ENCODE peak calls at places on chromosome 13, in four cellular contexts. W is psoas muscle, P is neural progenitor cell, M is sigmoid colon. N is an unnamed sample. For H3K4me1, the result is how much of the 10 kb centered on the place peaks cover.

GRCh38 chr13:59837101-59837500 is 326.6 kb downstream of the DIAPH3 start:
- DNase-seq in W (no peak), P (no peak), M (no peak), N (peak)

GRCh38 chr13:26442541-26442940 is 114.9 kb upstream of the WASF3 start:
- DNase-seq in P (no peak), W (no peak), M (no peak), N (no peak)

GRCh38 chr13:30676672-30677071 is 58.7 kb upstream of the ALOX5AP start:
- DNase-seq in W (no peak), P (no peak), M (no peak), N (no peak)

GRCh38 chr13:52677823-52678222 is 25.2 kb downstream of the SUGT1 start:
- DNase-seq in W (no peak), M (no peak), P (no peak), N (no peak)

GRCh38 chr13:28805193-28805819 is 14.8 kb upstream of the MTUS2 start:
- DNase-seq in M (no peak), W (no peak), P (peak), N (no peak)

GRCh38 chr13:99237981-99238662 is 20.1 kb downstream of the GPR18 start:
- DNase-seq in M (no peak), W (no peak), P (no peak), N (no peak)

GRCh38 chr13:25281193-25281936 is 5.9 kb downstream of the MTMR6 start:
- DNase-seq in P (no peak), W (no peak), M (no peak), N (no peak)

GRCh38 chr13:98918771-98919170 is 59.1 kb downstream of the DOCK9 start:
- DNase-seq in P (no peak), W (no peak), M (no peak), N (no peak)

GRCh38 chr13:94481966-94482365 is 2.5 kb upstream of the DCT start:
- DNase-seq in M (no peak), W (peak), P (no peak), N (no peak)

GRCh38 chr13:20426766-20427448 is 98.8 kb downstream of the CRYL1 start:
- DNase-seq in M (no peak), P (no peak), W (no peak), N (no peak)

GRCh38 chr13:52128714-52129700 is at the start of gene NEK5:
- DNase-seq in M (peak), P (peak), W (peak), N (peak)

GRCh38 chr13:66071018-66071417 is 1159.1 kb downstream of the PCDH9 start:
- DNase-seq in P (no peak), M (no peak), W (no peak), N (no peak)

GRCh38 chr13:23660249-23660648 is 90.0 kb downstream of the TNFRSF19 start:
- DNase-seq in M (no peak), W (no peak), P (no peak), N (no peak)

GRCh38 chr13:43303040-43303729 is 279.8 kb downstream of the DNAJC15 start:
- DNase-seq in W (peak), M (peak), P (peak), N (peak)

GRCh38 chr13:113005076-113005865 is 36.3 kb downstream of the MCF2L start:
- DNase-seq in W (no peak), P (no peak), M (no peak), N (no peak)

GRCh38 chr13:103130681-103131210 is 64.5 kb upstream of the SLC10A2 start:
- DNase-seq in W (no peak), P (no peak), M (no peak), N (no peak)

GRCh38 chr13:51803018-51803417 is 945 bp downstream of the DHRS12 start:
- DNase-seq in W (no peak), P (peak), M (peak), N (no peak)

GRCh38 chr13:50596776-50597203 is 246.7 kb downstream of the DLEU7 start:
- DNase-seq in M (no peak), P (no peak), W (no peak), N (no peak)

GRCh38 chr13:57629821-57630235 is 1.7 kb upstream of the PCDH17 start:
- DNase-seq in M (peak), P (peak), W (peak), N (no peak)

GRCh38 chr13:76643596-76643995 is 242.6 kb downstream of the KCTD12 start:
- DNase-seq in W (no peak), M (no peak), P (no peak), N (no peak)

GRCh38 chr13:68816715-68817114 is 1290.9 kb upstream of the ATXN8OS start:
- DNase-seq in W (no peak), M (no peak), P (no peak), N (no peak)

GRCh38 chr13:114124486-114124885 is 7.9 kb downstream of the RASA3 start:
- DNase-seq in W (peak), P (no peak), M (no peak), N (no peak)
- H3K4me1 ChIP-seq in W (half or more), P (under half), M (under half), N (under half)

GRCh38 chr13:46603165-46603603 is 50.2 kb downstream of the LRCH1 start:
- DNase-seq in P (peak), M (no peak), W (no peak), N (peak)
- TF ChIP-seq CTCF in P (peak), M (no peak), W (no peak), N (peak)

GRCh38 chr13:108302279-108302678 is 32.8 kb downstream of the TNFSF13B start:
- DNase-seq in P (no peak), M (no peak), W (no peak), N (no peak)
- H3K4me3 ChIP-seq in P (no peak), M (no peak), W (no peak), N (no peak)

DNA sequence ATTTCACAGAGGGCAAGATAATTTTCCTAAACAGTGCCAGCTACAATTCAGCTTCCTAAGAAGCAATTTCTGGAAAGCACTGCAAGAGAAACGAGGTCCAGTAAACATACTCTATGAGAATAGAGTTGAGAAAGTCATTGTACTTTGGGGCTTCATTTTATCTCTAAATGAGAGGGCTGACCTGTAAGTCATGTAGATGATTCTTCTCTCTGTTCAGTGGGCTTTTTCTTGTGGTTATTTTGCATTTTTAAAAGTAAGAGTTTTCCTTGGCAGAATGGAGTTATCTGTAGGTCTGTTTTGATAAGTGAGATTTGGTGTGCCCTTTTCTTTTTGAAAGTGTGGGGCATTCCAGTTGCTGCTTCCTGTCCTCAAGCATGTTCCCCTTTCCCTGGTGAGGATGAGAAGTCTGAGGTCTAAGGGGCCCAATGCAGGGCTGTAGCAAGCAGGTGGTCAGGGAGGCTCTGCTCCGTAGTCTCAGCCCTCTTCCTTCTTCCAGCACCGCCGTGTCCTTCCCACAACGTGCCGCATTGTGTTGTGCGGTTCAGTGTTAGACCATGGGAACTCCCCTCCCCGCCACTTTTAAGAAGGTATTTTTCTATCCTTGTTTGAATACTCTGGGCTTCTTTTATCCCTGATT is 86.3 kb downstream of the ARHGEF7 start:
- DNase-seq in P (no peak), M (no peak), W (no peak), N (no peak)
- H3K4me1 ChIP-seq in P (under half), M (under half), W (half or more), N (under half)

GRCh38 chr13:107202371-107203023 is 634.6 kb upstream of the ARGLU1 start:
- DNase-seq in W (no peak), P (no peak), M (no peak), N (no peak)

GRCh38 chr13:107208889-107209288 is 641.0 kb upstream of the ARGLU1 start:
- DNase-seq in W (no peak), P (no peak), M (no peak), N (no peak)

GRCh38 chr13:107200491-107200890 is 632.6 kb upstream of the ARGLU1 start:
- DNase-seq in W (no peak), M (no peak), P (no peak), N (no peak)

GRCh38 chr13:107205318-107206112 is 637.6 kb upstream of the ARGLU1 start:
- DNase-seq in M (no peak), P (peak), W (peak), N (peak)

DNA sequence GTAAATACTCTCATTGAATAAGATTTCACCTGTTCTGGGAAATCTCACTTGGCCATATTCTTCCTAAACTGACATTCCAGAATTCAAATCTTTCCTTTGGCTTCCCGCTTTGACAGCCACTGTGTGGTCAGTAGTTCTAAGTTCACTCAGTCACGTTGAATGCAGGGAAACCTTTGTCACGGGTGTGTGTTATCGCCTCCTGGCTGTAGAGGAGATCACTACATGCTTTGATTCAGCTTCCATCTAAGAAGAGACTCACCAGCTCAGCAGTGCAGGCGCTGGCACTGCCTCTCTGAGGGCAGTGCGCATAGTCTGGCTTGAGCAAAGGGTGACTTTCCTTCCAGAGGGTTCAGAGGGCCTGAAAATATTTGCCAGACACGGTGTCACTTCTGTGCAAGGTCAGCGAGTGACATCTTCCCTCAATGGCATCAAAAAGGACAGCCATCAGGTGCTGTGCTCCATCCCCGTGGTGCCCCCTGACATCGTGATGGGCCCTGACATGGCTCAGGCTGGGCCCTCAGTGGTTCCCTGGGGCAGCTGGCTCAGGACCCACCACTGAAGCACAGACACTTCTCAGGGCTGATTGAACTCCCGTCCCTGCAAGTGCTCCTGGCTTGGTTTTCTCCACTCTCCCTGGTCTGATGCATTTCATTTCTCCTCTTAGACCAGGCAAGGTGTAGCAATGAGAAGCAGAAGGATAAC is 635.4 kb upstream of the ARGLU1 start:
- DNase-seq in P (peak), M (no peak), W (no peak), N (peak)
- TF ChIP-seq CTCF in P (peak), M (no peak), W (peak), N (peak)

DNA sequence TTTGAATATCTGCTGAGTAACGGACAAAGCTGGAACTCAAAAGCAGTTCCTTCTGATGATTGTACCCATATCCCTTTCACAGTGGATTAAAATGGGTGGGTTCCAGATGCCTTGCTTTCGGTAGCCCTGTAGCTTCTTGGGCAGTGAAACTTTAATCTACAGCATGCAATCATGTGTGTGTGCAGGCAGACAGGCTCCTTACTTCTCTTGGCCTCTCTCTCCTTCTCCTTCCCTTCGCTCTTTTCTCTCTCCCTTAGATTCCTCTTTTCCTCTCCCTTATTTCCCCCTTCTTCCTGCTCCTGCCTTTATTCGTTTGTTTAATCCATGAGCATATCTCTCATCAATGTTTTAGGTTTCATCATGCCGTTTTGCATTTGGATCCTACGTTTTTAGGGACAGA is 8.1 kb downstream of the DGKH start:
- DNase-seq in P (no peak), W (no peak), M (no peak), N (no peak)
- H3K4me3 ChIP-seq in P (no peak), W (no peak), M (no peak), N (no peak)

GRCh38 chr13:105928901-105929300 is 606.6 kb downstream of the EFNB2 start:
- DNase-seq in P (no peak), M (no peak), W (no peak), N (no peak)

GRCh38 chr13:105928048-105928447 is 607.4 kb downstream of the EFNB2 start:
- DNase-seq in W (no peak), M (no peak), P (no peak), N (no peak)

GRCh38 chr13:105925496-105925895 is 610.0 kb downstream of the EFNB2 start:
- DNase-seq in M (no peak), P (no peak), W (no peak), N (no peak)

DNA sequence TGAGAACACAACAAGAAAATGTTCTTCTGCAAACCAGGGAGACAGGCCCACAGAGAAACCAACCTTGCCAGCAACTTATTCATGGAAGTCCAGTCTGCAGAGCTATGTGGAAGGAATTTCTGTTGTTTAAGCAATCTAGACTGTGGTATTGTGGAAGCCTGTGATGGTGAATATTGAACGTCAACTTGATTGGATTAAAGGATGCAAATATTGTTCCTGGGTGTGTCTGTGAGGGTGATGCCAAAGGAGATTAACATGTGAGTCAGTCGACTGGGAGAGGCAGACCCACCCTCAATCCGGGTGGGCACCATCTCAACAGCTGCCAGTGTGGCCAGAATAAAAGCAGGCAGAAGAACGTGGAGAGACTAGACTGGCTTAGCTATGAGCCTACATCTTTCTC is 606.0 kb downstream of the EFNB2 start:
- DNase-seq in P (no peak), W (no peak), M (no peak), N (no peak)
- H3K4me1 ChIP-seq in P (under half), W (under half), M (under half), N (under half)

DNA sequence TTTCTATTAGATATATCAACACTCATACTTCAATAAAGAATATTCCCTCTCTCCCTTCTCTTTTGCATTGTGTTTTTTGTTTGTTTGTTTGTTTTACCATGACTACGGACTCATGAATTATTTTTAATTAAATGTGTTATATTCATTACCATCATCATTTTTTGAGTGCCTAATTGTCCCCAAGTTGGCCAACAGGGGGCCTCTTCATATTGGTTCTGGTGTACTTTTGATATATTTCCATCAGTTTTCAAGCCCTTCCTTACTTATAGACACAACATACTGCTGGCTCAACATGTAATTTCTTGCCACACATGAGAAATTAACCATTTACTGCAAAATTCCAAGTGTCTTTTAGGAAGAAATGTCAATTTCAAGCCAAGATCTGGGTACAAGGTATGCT is 54.5 kb upstream of the GPC6 start:
- DNase-seq in P (peak), M (no peak), W (no peak), N (no peak)
- TF ChIP-seq CTCF in P (peak), M (no peak), W (no peak), N (no peak)